ENCODE peak calls at places on chromosomes 2 and 18, in six cellular contexts. Z is esophagus muscularis mucosa, G is IMR-90, P is GM06990, E is Peyer's patch, L is thoracic aorta. V is an unnamed sample.

GRCh38 chr2:43228782-43229659 is 2.6 kb upstream of the ZFP36L2 start:
- DNase-seq in L (no peak), E (no peak), Z (no peak), P (peak; percentile 58), G (no peak), V (peak; percentile 71)

GRCh38 chr2:239201531-239201876 is 199.3 kb downstream of the HDAC4 start:
- DNase-seq in L (no peak), E (no peak), P (no peak), Z (no peak), G (no peak), V (peak; percentile 50)

GRCh38 chr18:35535297-35535696 is 37.5 kb upstream of the INO80C start:
- DNase-seq in E (no peak), G (no peak), P (no peak), Z (no peak), L (no peak), V (no peak)

GRCh38 chr18:10291568-10291981 is 162.9 kb upstream of the APCDD1 start:
- DNase-seq in E (no peak), P (no peak), G (peak; percentile 28), L (no peak), Z (no peak), V (no peak)

GRCh38 chr2:45004569-45005181 is 4.6 kb downstream of the SIX2 start:
- DNase-seq in G (peak; percentile 2), P (no peak), L (no peak), Z (no peak), E (no peak), V (no peak)

GRCh38 chr18:6994053-6994452 is 123.5 kb downstream of the LAMA1 start:
- DNase-seq in L (no peak), G (peak; percentile 17), P (no peak), Z (no peak), E (no peak), V (no peak)

GRCh38 chr2:142822190-142822589 is 55.3 kb upstream of the KYNU start:
- DNase-seq in Z (no peak), L (no peak), P (no peak), E (no peak), G (no peak), V (no peak)

GRCh38 chr2:88831071-88831791 is 139.8 kb downstream of the RPIA start:
- DNase-seq in L (no peak), P (no peak), G (no peak), E (no peak), Z (peak; percentile 78), V (no peak)

GRCh38 chr18:40882468-40882867 is 1072.6 kb upstream of the PIK3C3 start:
- DNase-seq in Z (no peak), L (no peak), E (no peak), P (no peak), G (no peak), V (no peak)

GRCh38 chr2:169776483-169776802 is 22.2 kb upstream of the SSB start:
- DNase-seq in Z (no peak), P (no peak), G (peak; percentile 21), E (no peak), L (no peak), V (no peak)

GRCh38 chr2:232539298-232540231 is at the start of gene CHRNG:
- DNase-seq in E (peak; percentile 49), Z (no peak), L (no peak), P (no peak), G (no peak), V (no peak)

GRCh38 chr2:186848873-186849578 is at the start of gene ZSWIM2:
- DNase-seq in Z (no peak), P (peak; percentile 67), E (peak; percentile 48), G (peak; percentile 88), L (peak; percentile 2), V (no peak)

GRCh38 chr18:12038082-12038660 is 55.5 kb upstream of the ANKRD62 start:
- DNase-seq in L (no peak), Z (no peak), P (no peak), G (no peak), E (no peak), V (no peak)

GRCh38 chr2:143158098-143158497 is 28.9 kb downstream of the ARHGAP15 start:
- DNase-seq in Z (no peak), G (no peak), P (no peak), L (no peak), E (no peak), V (no peak)

GRCh38 chr18:79924814-79925655 is 26.4 kb downstream of the SLC66A2 start:
- DNase-seq in E (peak; percentile 30), G (no peak), Z (no peak), L (no peak), P (no peak), V (peak; percentile 25)

GRCh38 chr18:62755454-62755853 is 40.1 kb downstream of the PHLPP1 start:
- DNase-seq in G (no peak), P (no peak), E (no peak), L (no peak), Z (no peak), V (no peak)

GRCh38 chr18:79772108-79772864 is 25.5 kb upstream of the KCNG2 start:
- DNase-seq in E (peak; percentile 45), L (no peak), Z (no peak), G (no peak), P (no peak), V (no peak)

GRCh38 chr2:109322111-109322510 is 193.1 kb downstream of the SH3RF3 start:
- DNase-seq in E (no peak), Z (peak; percentile 95), P (no peak), L (peak; percentile 95), G (peak; percentile 98), V (peak; percentile 77)

GRCh38 chr2:197297262-197297661 is 13.3 kb downstream of the ANKRD44 start:
- DNase-seq in E (no peak), P (no peak), L (no peak), G (no peak), Z (no peak), V (no peak)

GRCh38 chr2:96555146-96555610 is 18.6 kb downstream of the ARID5A start:
- DNase-seq in E (no peak), Z (no peak), G (no peak), L (no peak), P (no peak), V (no peak)

GRCh38 chr2:96552284-96553175 is 16.0 kb downstream of the ARID5A start:
- DNase-seq in P (no peak), Z (no peak), E (no peak), G (no peak), L (no peak), V (no peak)

GRCh38 chr2:96553176-96553956 is 16.8 kb downstream of the ARID5A start:
- DNase-seq in E (no peak), G (no peak), P (no peak), Z (no peak), L (no peak), V (no peak)

GRCh38 chr2:96556441-96557330 is 20.1 kb downstream of the ARID5A start:
- DNase-seq in P (no peak), L (no peak), E (peak; percentile 80), G (peak; percentile 87), Z (no peak), V (no peak)

GRCh38 chr2:96554293-96555145 is 18.0 kb downstream of the ARID5A start:
- DNase-seq in G (peak; percentile 41), Z (no peak), L (no peak), E (peak; percentile 75), P (peak; percentile 77), V (peak; percentile 78)
- H3K4me3 ChIP-seq in G (no peak overlapping the region), Z (peak overlapping the region; percentile 25), L (peak overlapping the region; percentile 50), E (no peak overlapping the region), P (no peak overlapping the region), V (peak overlapping the region; percentile 33)

GRCh38 chr18:75857558-75857957 is 430.1 kb upstream of the SMIM21 start:
- DNase-seq in L (no peak), G (no peak), P (no peak), E (no peak), Z (no peak), V (no peak)
- H3K4me3 ChIP-seq in L (no peak overlapping the region), G (no peak overlapping the region), P (no peak overlapping the region), E (no peak overlapping the region), Z (no peak overlapping the region), V (no peak overlapping the region)

GRCh38 chr2:20525041-20526035 is 78.5 kb downstream of the RHOB start:
- DNase-seq in G (peak; percentile 68), L (peak; percentile 20), E (no peak), P (peak; percentile 82), Z (no peak), V (no peak)

GRCh38 chr2:20526146-20526545 is 79.3 kb downstream of the RHOB start:
- DNase-seq in L (no peak), Z (no peak), P (no peak), G (peak; percentile 16), E (no peak), V (no peak)

GRCh38 chr2:20523798-20524197 is 76.9 kb downstream of the RHOB start:
- DNase-seq in E (no peak), Z (no peak), L (no peak), G (no peak), P (no peak), V (no peak)

GRCh38 chr2:20523053-20523452 is 76.2 kb downstream of the RHOB start:
- DNase-seq in G (no peak), E (no peak), Z (no peak), P (no peak), L (no peak), V (no peak)

DNA sequence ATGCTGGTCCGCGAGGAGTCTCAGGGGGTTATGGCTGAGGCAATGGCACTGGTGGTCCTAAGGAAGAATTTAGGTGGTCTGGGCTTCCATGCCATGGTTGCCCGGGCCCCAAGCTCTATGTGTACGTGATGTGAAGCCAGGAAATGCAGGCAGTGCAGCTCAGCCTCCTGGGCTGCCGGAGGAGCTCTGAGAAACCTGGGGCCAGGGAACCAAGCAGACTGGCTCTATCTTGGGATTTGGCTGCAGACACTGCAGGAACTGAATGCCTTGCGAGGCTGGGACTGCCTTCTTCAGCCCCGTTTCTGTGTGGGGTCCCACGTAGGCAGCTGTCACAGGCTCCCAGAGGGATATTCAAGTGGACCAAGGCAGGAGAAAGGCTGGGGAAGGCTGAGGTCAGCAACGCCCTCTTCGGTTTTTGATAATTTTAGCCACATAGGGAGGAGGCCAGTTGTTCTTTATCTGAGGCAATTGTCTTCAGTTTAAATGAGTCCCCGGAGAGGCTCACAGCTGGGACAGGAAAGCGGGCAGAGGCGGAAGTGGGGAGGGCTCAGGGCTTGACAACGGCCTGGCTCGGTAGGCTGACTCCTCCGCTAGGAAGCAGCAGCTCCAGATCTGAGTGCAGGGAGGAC is 77.7 kb downstream of the RHOB start:
- DNase-seq in G (no peak), P (peak; percentile 30), E (no peak), Z (no peak), L (no peak), V (no peak)
- H3K4me3 ChIP-seq in G (no peak overlapping the region), P (no peak overlapping the region), E (no peak overlapping the region), Z (no peak overlapping the region), L (no peak overlapping the region), V (no peak overlapping the region)

GRCh38 chr2:217286833-217287232 is 427.0 kb upstream of the TNP1 start:
- DNase-seq in G (peak; percentile 93), P (no peak), E (no peak), L (no peak), Z (peak; percentile 24), V (no peak)
- H3K4me3 ChIP-seq in G (no peak overlapping the region), P (no peak overlapping the region), E (no peak overlapping the region), L (no peak overlapping the region), Z (no peak overlapping the region), V (no peak overlapping the region)

DNA sequence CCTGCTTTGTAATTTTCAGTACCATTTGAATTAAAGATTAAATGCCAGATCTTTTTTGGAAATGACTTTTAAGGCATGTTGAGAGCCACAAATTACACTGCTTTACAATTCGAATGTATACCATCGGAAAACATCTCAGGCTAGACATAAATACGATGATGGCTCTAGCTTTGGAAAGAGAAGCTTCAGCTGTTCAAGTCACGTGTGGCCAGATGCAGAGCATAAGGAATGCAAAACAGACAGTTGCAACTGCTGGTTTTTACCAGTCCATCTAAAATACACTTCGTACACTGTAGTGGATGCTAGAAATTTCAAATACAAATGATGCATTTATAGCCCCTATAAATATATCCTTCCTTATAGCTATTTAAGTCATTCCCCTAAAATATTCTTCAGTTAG is 8.0 kb downstream of the ZNF516 start:
- DNase-seq in Z (no peak), P (no peak), L (no peak), G (peak; percentile 51), E (no peak), V (no peak)
- H3K4me3 ChIP-seq in Z (no peak overlapping the region), P (no peak overlapping the region), L (no peak overlapping the region), G (no peak overlapping the region), E (no peak overlapping the region), V (no peak overlapping the region)